ENCODE peak calls at places on chromosomes 12 and 14, in eight cellular contexts. One of them, this sample, is unnamed.

GRCh38 chr14:89598548-89599186 is 181.6 kb upstream of the FOXN3 start:
- DNase-seq in PC-3: no peak
- DNase-seq in astrocyte of the cerebellum: no peak
- DNase-seq in foreskin fibroblast: peak
- DNase-seq in A549: no peak
- DNase-seq in lung: no peak
- DNase-seq in keratinocyte: no peak
- DNase-seq in heart left ventricle: no peak
- DNase-seq in this sample: no peak

GRCh38 chr12:66409195-66409871 is 107.0 kb downstream of the HELB start:
- DNase-seq in heart left ventricle: no peak
- DNase-seq in lung: no peak
- DNase-seq in astrocyte of the cerebellum: peak
- DNase-seq in foreskin fibroblast: peak
- DNase-seq in keratinocyte: no peak
- DNase-seq in A549: no peak
- DNase-seq in PC-3: peak
- DNase-seq in this sample: peak

GRCh38 chr12:82650627-82651337 is 35.9 kb upstream of the TMTC2 start:
- DNase-seq in heart left ventricle: peak
- DNase-seq in lung: no peak
- DNase-seq in PC-3: peak
- DNase-seq in A549: peak
- DNase-seq in foreskin fibroblast: peak
- DNase-seq in keratinocyte: peak
- DNase-seq in astrocyte of the cerebellum: no peak
- DNase-seq in this sample: no peak

GRCh38 chr12:117202033-117202432 is 11.8 kb upstream of the FBXO21 start:
- DNase-seq in lung: no peak
- DNase-seq in keratinocyte: no peak
- DNase-seq in PC-3: no peak
- DNase-seq in foreskin fibroblast: no peak
- DNase-seq in A549: no peak
- DNase-seq in astrocyte of the cerebellum: no peak
- DNase-seq in heart left ventricle: no peak
- DNase-seq in this sample: no peak

GRCh38 chr12:112261559-112261958 is 120.7 kb downstream of the HECTD4 start:
- DNase-seq in heart left ventricle: no peak
- DNase-seq in lung: no peak
- DNase-seq in PC-3: peak
- DNase-seq in astrocyte of the cerebellum: no peak
- DNase-seq in foreskin fibroblast: no peak
- DNase-seq in keratinocyte: no peak
- DNase-seq in A549: peak
- DNase-seq in this sample: no peak

GRCh38 chr12:62106547-62107175 is 153.5 kb upstream of the USP15 start:
- DNase-seq in heart left ventricle: no peak
- DNase-seq in foreskin fibroblast: no peak
- DNase-seq in lung: no peak
- DNase-seq in A549: no peak
- DNase-seq in keratinocyte: no peak
- DNase-seq in astrocyte of the cerebellum: no peak
- DNase-seq in PC-3: no peak
- DNase-seq in this sample: no peak

GRCh38 chr14:25178255-25178654 is 128.3 kb upstream of the STXBP6 start:
- DNase-seq in lung: no peak
- DNase-seq in A549: no peak
- DNase-seq in keratinocyte: peak
- DNase-seq in foreskin fibroblast: peak
- DNase-seq in heart left ventricle: no peak
- DNase-seq in astrocyte of the cerebellum: no peak
- DNase-seq in PC-3: peak
- DNase-seq in this sample: no peak

GRCh38 chr14:105844047-105844630 is 317.8 kb downstream of the TMEM121 start:
- DNase-seq in A549: no peak
- DNase-seq in astrocyte of the cerebellum: no peak
- DNase-seq in PC-3: no peak
- DNase-seq in heart left ventricle: no peak
- DNase-seq in foreskin fibroblast: no peak
- DNase-seq in keratinocyte: no peak
- DNase-seq in lung: no peak
- DNase-seq in this sample: no peak

GRCh38 chr12:102917026-102917787 is at the start of gene PAH:
- DNase-seq in foreskin fibroblast: no peak
- DNase-seq in astrocyte of the cerebellum: no peak
- DNase-seq in keratinocyte: no peak
- DNase-seq in lung: no peak
- DNase-seq in PC-3: no peak
- DNase-seq in heart left ventricle: no peak
- DNase-seq in A549: no peak
- DNase-seq in this sample: no peak

GRCh38 chr14:60777856-60778578 is 43.5 kb downstream of the MNAT1 start:
- DNase-seq in PC-3: peak
- DNase-seq in keratinocyte: no peak
- DNase-seq in lung: no peak
- DNase-seq in foreskin fibroblast: peak
- DNase-seq in A549: no peak
- DNase-seq in heart left ventricle: no peak
- DNase-seq in astrocyte of the cerebellum: peak
- DNase-seq in this sample: peak

GRCh38 chr14:51609987-51610283 is 41.8 kb upstream of the FRMD6 start:
- DNase-seq in keratinocyte: no peak
- DNase-seq in A549: no peak
- DNase-seq in heart left ventricle: no peak
- DNase-seq in PC-3: no peak
- DNase-seq in astrocyte of the cerebellum: no peak
- DNase-seq in foreskin fibroblast: peak
- DNase-seq in lung: no peak
- DNase-seq in this sample: no peak

GRCh38 chr12:11653215-11653753 is 3.8 kb downstream of the ETV6 start:
- DNase-seq in PC-3: no peak
- DNase-seq in heart left ventricle: no peak
- DNase-seq in astrocyte of the cerebellum: no peak
- DNase-seq in lung: no peak
- DNase-seq in A549: no peak
- DNase-seq in foreskin fibroblast: peak
- DNase-seq in keratinocyte: no peak
- DNase-seq in this sample: no peak

GRCh38 chr12:29728033-29728432 is 55.7 kb downstream of the TMTC1 start:
- DNase-seq in A549: no peak
- DNase-seq in PC-3: no peak
- DNase-seq in foreskin fibroblast: no peak
- DNase-seq in heart left ventricle: no peak
- DNase-seq in astrocyte of the cerebellum: no peak
- DNase-seq in keratinocyte: no peak
- DNase-seq in lung: no peak
- DNase-seq in this sample: no peak

GRCh38 chr14:76133103-76133502 is 18.6 kb upstream of the GPATCH2L start:
- DNase-seq in foreskin fibroblast: peak
- DNase-seq in heart left ventricle: no peak
- DNase-seq in lung: no peak
- DNase-seq in keratinocyte: no peak
- DNase-seq in astrocyte of the cerebellum: peak
- DNase-seq in PC-3: peak
- DNase-seq in A549: no peak
- DNase-seq in this sample: no peak

GRCh38 chr12:96448287-96448686 is 41.1 kb upstream of the CFAP54 start:
- DNase-seq in PC-3: peak
- DNase-seq in lung: no peak
- DNase-seq in A549: no peak
- DNase-seq in astrocyte of the cerebellum: no peak
- DNase-seq in foreskin fibroblast: peak
- DNase-seq in keratinocyte: no peak
- DNase-seq in heart left ventricle: no peak
- DNase-seq in this sample: no peak

GRCh38 chr14:20998674-20999366 is at the start of gene SLC39A2:
- DNase-seq in foreskin fibroblast: peak
- DNase-seq in astrocyte of the cerebellum: peak
- DNase-seq in lung: peak
- DNase-seq in PC-3: peak
- DNase-seq in heart left ventricle: peak
- DNase-seq in keratinocyte: peak
- DNase-seq in A549: no peak
- DNase-seq in this sample: peak

GRCh38 chr14:104591031-104591430 is 11.5 kb downstream of the C14orf180 start:
- DNase-seq in foreskin fibroblast: no peak
- DNase-seq in astrocyte of the cerebellum: no peak
- DNase-seq in A549: no peak
- DNase-seq in PC-3: no peak
- DNase-seq in keratinocyte: no peak
- DNase-seq in lung: no peak
- DNase-seq in heart left ventricle: peak
- DNase-seq in this sample: no peak

GRCh38 chr14:43014338-43014737 is 1407.7 kb downstream of the LRFN5 start:
- DNase-seq in foreskin fibroblast: no peak
- DNase-seq in A549: no peak
- DNase-seq in lung: no peak
- DNase-seq in astrocyte of the cerebellum: no peak
- DNase-seq in heart left ventricle: no peak
- DNase-seq in keratinocyte: no peak
- DNase-seq in PC-3: no peak
- DNase-seq in this sample: no peak

GRCh38 chr14:72478397-72479025 is 415.4 kb downstream of the DPF3 start:
- DNase-seq in heart left ventricle: no peak
- DNase-seq in foreskin fibroblast: no peak
- DNase-seq in astrocyte of the cerebellum: no peak
- DNase-seq in PC-3: no peak
- DNase-seq in A549: no peak
- DNase-seq in lung: no peak
- DNase-seq in keratinocyte: no peak
- DNase-seq in this sample: no peak

GRCh38 chr14:72476657-72477499 is 417.0 kb downstream of the DPF3 start:
- DNase-seq in A549: no peak
- DNase-seq in PC-3: no peak
- DNase-seq in lung: peak
- DNase-seq in heart left ventricle: peak
- DNase-seq in keratinocyte: peak
- DNase-seq in astrocyte of the cerebellum: peak
- DNase-seq in foreskin fibroblast: peak
- DNase-seq in this sample: peak

GRCh38 chr14:72479471-72479931 is 414.4 kb downstream of the DPF3 start:
- DNase-seq in lung: no peak
- DNase-seq in keratinocyte: no peak
- DNase-seq in heart left ventricle: no peak
- DNase-seq in PC-3: no peak
- DNase-seq in A549: no peak
- DNase-seq in foreskin fibroblast: peak
- DNase-seq in astrocyte of the cerebellum: peak
- DNase-seq in this sample: no peak

GRCh38 chr14:72480465-72481243 is 413.2 kb downstream of the DPF3 start:
- DNase-seq in A549: no peak
- DNase-seq in foreskin fibroblast: no peak
- DNase-seq in lung: no peak
- DNase-seq in PC-3: no peak
- DNase-seq in keratinocyte: no peak
- DNase-seq in astrocyte of the cerebellum: no peak
- DNase-seq in heart left ventricle: no peak
- DNase-seq in this sample: no peak
- TF ChIP-seq CTCF in A549: no peak
- TF ChIP-seq CTCF in foreskin fibroblast: no peak
- TF ChIP-seq CTCF in lung: no peak
- TF ChIP-seq CTCF in PC-3: no peak
- TF ChIP-seq CTCF in keratinocyte: no peak
- TF ChIP-seq CTCF in astrocyte of the cerebellum: no peak
- TF ChIP-seq CTCF in heart left ventricle: no peak
- TF ChIP-seq CTCF in this sample: no peak

DNA sequence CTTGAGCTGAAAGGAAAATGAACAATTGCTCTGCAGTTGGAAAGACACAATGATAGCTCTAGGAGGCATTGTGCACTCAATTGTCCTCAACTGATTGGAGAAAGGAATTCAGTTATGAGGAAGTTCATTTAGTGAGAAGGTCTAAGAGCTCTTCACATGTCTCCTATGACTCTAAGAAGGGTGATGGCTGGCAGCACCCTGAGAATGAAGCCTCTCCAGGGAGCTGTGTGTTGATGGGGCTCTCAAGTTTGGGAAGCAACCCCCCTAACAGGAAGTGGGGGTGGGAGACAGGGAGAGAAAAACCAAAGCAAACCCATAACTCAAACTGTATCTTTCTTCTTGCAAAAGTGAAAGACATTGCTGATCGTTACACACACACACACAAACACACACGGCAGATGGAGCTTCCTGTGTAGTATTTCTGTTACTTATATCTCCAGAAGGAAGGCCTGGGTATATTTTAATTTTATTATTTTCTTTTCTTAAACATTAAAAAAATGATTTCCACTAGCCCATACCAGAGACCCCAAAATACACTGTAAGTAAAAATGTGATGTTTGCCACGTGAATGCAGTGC is 21.2 kb downstream of the CHST11 start:
- DNase-seq in foreskin fibroblast: no peak
- DNase-seq in keratinocyte: no peak
- DNase-seq in lung: no peak
- DNase-seq in astrocyte of the cerebellum: no peak
- DNase-seq in A549: no peak
- DNase-seq in heart left ventricle: no peak
- DNase-seq in PC-3: no peak
- DNase-seq in this sample: no peak
- H3K4me3 ChIP-seq in foreskin fibroblast: no peak
- H3K4me3 ChIP-seq in keratinocyte: no peak
- H3K4me3 ChIP-seq in lung: no peak
- H3K4me3 ChIP-seq in astrocyte of the cerebellum: no peak
- H3K4me3 ChIP-seq in A549: no peak
- H3K4me3 ChIP-seq in heart left ventricle: no peak
- H3K4me3 ChIP-seq in PC-3: no peak
- H3K4me3 ChIP-seq in this sample: no peak

DNA sequence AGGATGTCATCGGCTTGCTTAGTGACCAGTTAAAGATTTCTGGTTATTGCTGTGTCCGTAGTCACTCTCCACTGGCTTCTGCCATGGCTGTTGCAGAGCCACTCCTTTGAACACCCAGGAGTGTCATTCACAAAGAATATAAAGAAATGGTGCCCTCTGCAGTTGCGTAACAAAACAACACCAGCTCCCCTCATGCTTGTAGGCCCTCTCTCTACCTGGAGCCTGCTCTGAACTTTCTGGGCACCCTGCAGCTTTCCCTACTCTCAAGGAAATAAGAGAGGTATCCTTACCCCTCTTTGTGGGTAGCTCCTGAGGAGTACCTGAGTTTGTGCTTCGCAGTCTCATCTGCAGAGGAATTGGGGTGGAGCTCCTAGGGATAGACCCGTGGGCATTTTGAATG is 97.3 kb upstream of the TMEM260 start:
- DNase-seq in PC-3: peak
- DNase-seq in foreskin fibroblast: peak
- DNase-seq in lung: no peak
- DNase-seq in heart left ventricle: no peak
- DNase-seq in A549: peak
- DNase-seq in astrocyte of the cerebellum: no peak
- DNase-seq in keratinocyte: no peak
- DNase-seq in this sample: no peak
- TF ChIP-seq CTCF in PC-3: peak
- TF ChIP-seq CTCF in foreskin fibroblast: peak
- TF ChIP-seq CTCF in lung: no peak
- TF ChIP-seq CTCF in heart left ventricle: no peak
- TF ChIP-seq CTCF in A549: peak
- TF ChIP-seq CTCF in astrocyte of the cerebellum: no peak
- TF ChIP-seq CTCF in keratinocyte: peak
- TF ChIP-seq CTCF in this sample: no peak

GRCh38 chr12:32559434-32559833 is 119.7 kb upstream of the DNM1L start:
- DNase-seq in PC-3: no peak
- DNase-seq in astrocyte of the cerebellum: no peak
- DNase-seq in A549: no peak
- DNase-seq in keratinocyte: no peak
- DNase-seq in lung: no peak
- DNase-seq in foreskin fibroblast: peak
- DNase-seq in heart left ventricle: no peak
- DNase-seq in this sample: no peak
- H3K4me3 ChIP-seq in PC-3: no peak
- H3K4me3 ChIP-seq in astrocyte of the cerebellum: no peak
- H3K4me3 ChIP-seq in A549: no peak
- H3K4me3 ChIP-seq in keratinocyte: no peak
- H3K4me3 ChIP-seq in lung: no peak
- H3K4me3 ChIP-seq in foreskin fibroblast: no peak
- H3K4me3 ChIP-seq in heart left ventricle: no peak
- H3K4me3 ChIP-seq in this sample: no peak